ENCODE peak calls at places on chromosomes 5 and 9, in six cellular contexts. D is non-pigmented ciliary epithelial cell; W is natural killer cell treated with Interleukin-12 subunit alpha and Interleukin-12 subunit beta and Interleukin-15 and Interleukin-18, amount 100 ng/mL, for 72 hours; Z is activated effector memory CD4-positive, alpha-beta T cell treated with Interleukin-2 at 50 U/mL for 16 hours; T is stimulated activated CD8-positive, alpha-beta memory T cell treated with anti-CD3 and anti-CD28 coated beads, Interleukin-4, amount 100 ng/mL, for 48 hours; E is kidney tubule cell. B is an unnamed sample.
A peak's percentile ranks its signal among the peaks of the same experiment; 100 is the strongest.

GRCh38 chr9:95025213-95026170 is 292.0 kb downstream of the FANCC start:
- DNase-seq in T (no peak), W (no peak), E (peak; percentile 97), D (peak; percentile 76), Z (no peak), B (peak; percentile 92)

GRCh38 chr5:176810084-176810597 is at the start of gene UNC5A:
- DNase-seq in T (peak; percentile 77), Z (peak; percentile 33), W (peak; percentile 62), D (no peak), E (peak; percentile 43), B (no peak)

GRCh38 chr5:35198096-35198495 is 32.2 kb downstream of the PRLR start:
- DNase-seq in W (no peak), T (no peak), E (peak; percentile 66), D (peak; percentile 5), Z (no peak), B (peak; percentile 91)

GRCh38 chr5:95712347-95712958 is 18.7 kb upstream of the RHOBTB3 start:
- DNase-seq in T (peak; percentile 65), E (peak; percentile 99), Z (no peak), W (no peak), D (peak; percentile 78), B (peak; percentile 100)

GRCh38 chr9:130074391-130075115 is 20.8 kb downstream of the GPR107 start:
- DNase-seq in T (no peak), Z (no peak), W (no peak), E (no peak), D (no peak), B (no peak)

GRCh38 chr5:57983426-57983825 is 476.5 kb downstream of the PLK2 start:
- DNase-seq in D (no peak), E (no peak), T (no peak), Z (no peak), W (no peak), B (no peak)

GRCh38 chr5:122259995-122260394 is 52.0 kb upstream of the SNCAIP start:
- DNase-seq in Z (no peak), W (no peak), T (no peak), E (peak; percentile 43), D (peak; percentile 76), B (peak; percentile 78)

GRCh38 chr9:34611811-34612787 is at the start of gene RPP25L:
- DNase-seq in Z (peak; percentile 78), W (peak; percentile 95), T (peak; percentile 90), E (peak; percentile 86), D (peak; percentile 18), B (peak; percentile 83)

GRCh38 chr5:135372654-135373381 is 26.2 kb downstream of the MACROH2A1 start:
- DNase-seq in W (no peak), T (no peak), Z (no peak), E (no peak), D (no peak), B (no peak)

GRCh38 chr9:131407717-131408195 is 13.9 kb downstream of the PRRC2B start:
- DNase-seq in D (no peak), W (no peak), T (no peak), Z (peak; percentile 29), E (peak; percentile 35), B (peak; percentile 52)

GRCh38 chr9:14769235-14769580 is 46.7 kb upstream of the CER1 start:
- DNase-seq in E (no peak), D (peak; percentile 2), Z (no peak), W (no peak), T (no peak), B (peak; percentile 46)

GRCh38 chr5:56264417-56265025 is 31.4 kb upstream of the ANKRD55 start:
- DNase-seq in T (peak; percentile 34), D (no peak), Z (no peak), W (no peak), E (peak; percentile 71), B (peak; percentile 68)

GRCh38 chr5:109316631-109317030 is 93.1 kb downstream of the PJA2 start:
- DNase-seq in W (no peak), D (no peak), T (no peak), E (peak; percentile 64), Z (no peak), B (peak; percentile 69)

B was measured in M059J.